ENCODE peak calls at places on chromosomes 6 and 20, in nine cellular contexts. One of them, this sample, is unnamed.

GRCh38 chr6:30727920-30728605 is 7.9 kb downstream of the TUBB start:
- DNase-seq in stimulated activated CD4-positive, alpha-beta T cell treated with anti-CD3 and anti-CD28 coated beads, TNF-alpha, amount 100 ng/mL, for 1 hour: no peak
- DNase-seq in sigmoid colon: no peak
- DNase-seq in SJSA1: no peak
- DNase-seq in fibroblast of mammary gland: peak
- DNase-seq in hepatocyte: peak
- DNase-seq in iPS-NIHi11: no peak
- DNase-seq in stimulated activated naive B cell treated with anti-CD40 and anti-IgM and Interleukin-4, amounts not matched to agents 10 μg/mL and 1 μg/mL and 100 μg/mL, for 72 hours: no peak
- DNase-seq in stimulated activated effector memory CD8-positive, alpha-beta T cell treated with anti-CD3 and anti-CD28 coated beads, Interleukin-12 subunit alpha, Interleukin-12 subunit beta, amount 100 ng/mL, for 72 hours: no peak
- DNase-seq in this sample: no peak

GRCh38 chr6:31202259-31203166 is 32.0 kb upstream of the POU5F1 start:
- DNase-seq in stimulated activated CD4-positive, alpha-beta T cell treated with anti-CD3 and anti-CD28 coated beads, TNF-alpha, amount 100 ng/mL, for 1 hour: no peak
- DNase-seq in sigmoid colon: no peak
- DNase-seq in SJSA1: no peak
- DNase-seq in fibroblast of mammary gland: no peak
- DNase-seq in hepatocyte: peak
- DNase-seq in iPS-NIHi11: peak
- DNase-seq in stimulated activated naive B cell treated with anti-CD40 and anti-IgM and Interleukin-4, amounts not matched to agents 10 μg/mL and 1 μg/mL and 100 μg/mL, for 72 hours: no peak
- DNase-seq in stimulated activated effector memory CD8-positive, alpha-beta T cell treated with anti-CD3 and anti-CD28 coated beads, Interleukin-12 subunit alpha, Interleukin-12 subunit beta, amount 100 ng/mL, for 72 hours: no peak
- DNase-seq in this sample: no peak

GRCh38 chr20:23227274-23227673 is 123.3 kb upstream of the NXT1 start:
- DNase-seq in stimulated activated CD4-positive, alpha-beta T cell treated with anti-CD3 and anti-CD28 coated beads, TNF-alpha, amount 100 ng/mL, for 1 hour: no peak
- DNase-seq in sigmoid colon: no peak
- DNase-seq in SJSA1: no peak
- DNase-seq in fibroblast of mammary gland: no peak
- DNase-seq in hepatocyte: no peak
- DNase-seq in iPS-NIHi11: no peak
- DNase-seq in stimulated activated naive B cell treated with anti-CD40 and anti-IgM and Interleukin-4, amounts not matched to agents 10 μg/mL and 1 μg/mL and 100 μg/mL, for 72 hours: no peak
- DNase-seq in stimulated activated effector memory CD8-positive, alpha-beta T cell treated with anti-CD3 and anti-CD28 coated beads, Interleukin-12 subunit alpha, Interleukin-12 subunit beta, amount 100 ng/mL, for 72 hours: no peak
- DNase-seq in this sample: no peak

GRCh38 chr6:6758915-6759654 is 170.6 kb downstream of the LY86 start:
- DNase-seq in stimulated activated CD4-positive, alpha-beta T cell treated with anti-CD3 and anti-CD28 coated beads, TNF-alpha, amount 100 ng/mL, for 1 hour: no peak
- DNase-seq in sigmoid colon: peak
- DNase-seq in SJSA1: peak
- DNase-seq in fibroblast of mammary gland: peak
- DNase-seq in hepatocyte: peak
- DNase-seq in iPS-NIHi11: peak
- DNase-seq in stimulated activated naive B cell treated with anti-CD40 and anti-IgM and Interleukin-4, amounts not matched to agents 10 μg/mL and 1 μg/mL and 100 μg/mL, for 72 hours: peak
- DNase-seq in stimulated activated effector memory CD8-positive, alpha-beta T cell treated with anti-CD3 and anti-CD28 coated beads, Interleukin-12 subunit alpha, Interleukin-12 subunit beta, amount 100 ng/mL, for 72 hours: no peak
- DNase-seq in this sample: peak

GRCh38 chr6:92586236-92586977 is 833.0 kb downstream of the EPHA7 start:
- DNase-seq in stimulated activated CD4-positive, alpha-beta T cell treated with anti-CD3 and anti-CD28 coated beads, TNF-alpha, amount 100 ng/mL, for 1 hour: no peak
- DNase-seq in sigmoid colon: no peak
- DNase-seq in SJSA1: no peak
- DNase-seq in fibroblast of mammary gland: no peak
- DNase-seq in hepatocyte: no peak
- DNase-seq in iPS-NIHi11: no peak
- DNase-seq in stimulated activated naive B cell treated with anti-CD40 and anti-IgM and Interleukin-4, amounts not matched to agents 10 μg/mL and 1 μg/mL and 100 μg/mL, for 72 hours: no peak
- DNase-seq in stimulated activated effector memory CD8-positive, alpha-beta T cell treated with anti-CD3 and anti-CD28 coated beads, Interleukin-12 subunit alpha, Interleukin-12 subunit beta, amount 100 ng/mL, for 72 hours: no peak
- DNase-seq in this sample: no peak

GRCh38 chr20:16569218-16570153 is 3.8 kb downstream of the KIF16B start:
- DNase-seq in stimulated activated CD4-positive, alpha-beta T cell treated with anti-CD3 and anti-CD28 coated beads, TNF-alpha, amount 100 ng/mL, for 1 hour: no peak
- DNase-seq in sigmoid colon: no peak
- DNase-seq in SJSA1: no peak
- DNase-seq in fibroblast of mammary gland: no peak
- DNase-seq in hepatocyte: no peak
- DNase-seq in iPS-NIHi11: no peak
- DNase-seq in stimulated activated naive B cell treated with anti-CD40 and anti-IgM and Interleukin-4, amounts not matched to agents 10 μg/mL and 1 μg/mL and 100 μg/mL, for 72 hours: no peak
- DNase-seq in stimulated activated effector memory CD8-positive, alpha-beta T cell treated with anti-CD3 and anti-CD28 coated beads, Interleukin-12 subunit alpha, Interleukin-12 subunit beta, amount 100 ng/mL, for 72 hours: no peak
- DNase-seq in this sample: no peak

GRCh38 chr6:139926711-139927110 is 552.3 kb upstream of the CITED2 start:
- DNase-seq in stimulated activated CD4-positive, alpha-beta T cell treated with anti-CD3 and anti-CD28 coated beads, TNF-alpha, amount 100 ng/mL, for 1 hour: no peak
- DNase-seq in sigmoid colon: no peak
- DNase-seq in SJSA1: no peak
- DNase-seq in fibroblast of mammary gland: peak
- DNase-seq in hepatocyte: no peak
- DNase-seq in iPS-NIHi11: no peak
- DNase-seq in stimulated activated naive B cell treated with anti-CD40 and anti-IgM and Interleukin-4, amounts not matched to agents 10 μg/mL and 1 μg/mL and 100 μg/mL, for 72 hours: no peak
- DNase-seq in stimulated activated effector memory CD8-positive, alpha-beta T cell treated with anti-CD3 and anti-CD28 coated beads, Interleukin-12 subunit alpha, Interleukin-12 subunit beta, amount 100 ng/mL, for 72 hours: no peak
- DNase-seq in this sample: no peak

GRCh38 chr6:33599413-33599911 is 19.4 kb upstream of the BAK1 start:
- DNase-seq in stimulated activated CD4-positive, alpha-beta T cell treated with anti-CD3 and anti-CD28 coated beads, TNF-alpha, amount 100 ng/mL, for 1 hour: no peak
- DNase-seq in sigmoid colon: no peak
- DNase-seq in SJSA1: no peak
- DNase-seq in fibroblast of mammary gland: no peak
- DNase-seq in hepatocyte: no peak
- DNase-seq in iPS-NIHi11: no peak
- DNase-seq in stimulated activated naive B cell treated with anti-CD40 and anti-IgM and Interleukin-4, amounts not matched to agents 10 μg/mL and 1 μg/mL and 100 μg/mL, for 72 hours: no peak
- DNase-seq in stimulated activated effector memory CD8-positive, alpha-beta T cell treated with anti-CD3 and anti-CD28 coated beads, Interleukin-12 subunit alpha, Interleukin-12 subunit beta, amount 100 ng/mL, for 72 hours: no peak
- DNase-seq in this sample: no peak

GRCh38 chr6:157430834-157431233 is 49.8 kb downstream of the ZDHHC14 start:
- DNase-seq in stimulated activated CD4-positive, alpha-beta T cell treated with anti-CD3 and anti-CD28 coated beads, TNF-alpha, amount 100 ng/mL, for 1 hour: no peak
- DNase-seq in sigmoid colon: no peak
- DNase-seq in SJSA1: no peak
- DNase-seq in fibroblast of mammary gland: no peak
- DNase-seq in hepatocyte: no peak
- DNase-seq in iPS-NIHi11: no peak
- DNase-seq in stimulated activated naive B cell treated with anti-CD40 and anti-IgM and Interleukin-4, amounts not matched to agents 10 μg/mL and 1 μg/mL and 100 μg/mL, for 72 hours: peak
- DNase-seq in stimulated activated effector memory CD8-positive, alpha-beta T cell treated with anti-CD3 and anti-CD28 coated beads, Interleukin-12 subunit alpha, Interleukin-12 subunit beta, amount 100 ng/mL, for 72 hours: no peak
- DNase-seq in this sample: no peak

GRCh38 chr20:36573798-36574277 is 441 bp downstream of the TGIF2 start:
- DNase-seq in stimulated activated CD4-positive, alpha-beta T cell treated with anti-CD3 and anti-CD28 coated beads, TNF-alpha, amount 100 ng/mL, for 1 hour: no peak
- DNase-seq in sigmoid colon: peak
- DNase-seq in SJSA1: peak
- DNase-seq in fibroblast of mammary gland: no peak
- DNase-seq in hepatocyte: no peak
- DNase-seq in iPS-NIHi11: peak
- DNase-seq in stimulated activated naive B cell treated with anti-CD40 and anti-IgM and Interleukin-4, amounts not matched to agents 10 μg/mL and 1 μg/mL and 100 μg/mL, for 72 hours: peak
- DNase-seq in stimulated activated effector memory CD8-positive, alpha-beta T cell treated with anti-CD3 and anti-CD28 coated beads, Interleukin-12 subunit alpha, Interleukin-12 subunit beta, amount 100 ng/mL, for 72 hours: no peak
- DNase-seq in this sample: no peak

GRCh38 chr20:10671850-10672578 is 1.8 kb downstream of the JAG1 start:
- DNase-seq in stimulated activated CD4-positive, alpha-beta T cell treated with anti-CD3 and anti-CD28 coated beads, TNF-alpha, amount 100 ng/mL, for 1 hour: no peak
- DNase-seq in sigmoid colon: peak
- DNase-seq in SJSA1: peak
- DNase-seq in fibroblast of mammary gland: peak
- DNase-seq in hepatocyte: peak
- DNase-seq in iPS-NIHi11: peak
- DNase-seq in stimulated activated naive B cell treated with anti-CD40 and anti-IgM and Interleukin-4, amounts not matched to agents 10 μg/mL and 1 μg/mL and 100 μg/mL, for 72 hours: no peak
- DNase-seq in stimulated activated effector memory CD8-positive, alpha-beta T cell treated with anti-CD3 and anti-CD28 coated beads, Interleukin-12 subunit alpha, Interleukin-12 subunit beta, amount 100 ng/mL, for 72 hours: no peak
- DNase-seq in this sample: no peak

GRCh38 chr6:170290306-170291128 is at the start of gene DLL1:
- DNase-seq in stimulated activated CD4-positive, alpha-beta T cell treated with anti-CD3 and anti-CD28 coated beads, TNF-alpha, amount 100 ng/mL, for 1 hour: no peak
- DNase-seq in sigmoid colon: peak
- DNase-seq in SJSA1: peak
- DNase-seq in fibroblast of mammary gland: no peak
- DNase-seq in hepatocyte: peak
- DNase-seq in iPS-NIHi11: no peak
- DNase-seq in stimulated activated naive B cell treated with anti-CD40 and anti-IgM and Interleukin-4, amounts not matched to agents 10 μg/mL and 1 μg/mL and 100 μg/mL, for 72 hours: peak
- DNase-seq in stimulated activated effector memory CD8-positive, alpha-beta T cell treated with anti-CD3 and anti-CD28 coated beads, Interleukin-12 subunit alpha, Interleukin-12 subunit beta, amount 100 ng/mL, for 72 hours: no peak
- DNase-seq in this sample: no peak

GRCh38 chr20:54275359-54276108 is 67.6 kb downstream of the PFDN4 start:
- DNase-seq in stimulated activated CD4-positive, alpha-beta T cell treated with anti-CD3 and anti-CD28 coated beads, TNF-alpha, amount 100 ng/mL, for 1 hour: no peak
- DNase-seq in sigmoid colon: no peak
- DNase-seq in SJSA1: no peak
- DNase-seq in fibroblast of mammary gland: no peak
- DNase-seq in hepatocyte: no peak
- DNase-seq in iPS-NIHi11: no peak
- DNase-seq in stimulated activated naive B cell treated with anti-CD40 and anti-IgM and Interleukin-4, amounts not matched to agents 10 μg/mL and 1 μg/mL and 100 μg/mL, for 72 hours: no peak
- DNase-seq in stimulated activated effector memory CD8-positive, alpha-beta T cell treated with anti-CD3 and anti-CD28 coated beads, Interleukin-12 subunit alpha, Interleukin-12 subunit beta, amount 100 ng/mL, for 72 hours: no peak
- DNase-seq in this sample: no peak

GRCh38 chr6:148747145-148747492 is 289 bp downstream of the UST start:
- DNase-seq in stimulated activated CD4-positive, alpha-beta T cell treated with anti-CD3 and anti-CD28 coated beads, TNF-alpha, amount 100 ng/mL, for 1 hour: no peak
- DNase-seq in sigmoid colon: peak
- DNase-seq in SJSA1: peak
- DNase-seq in fibroblast of mammary gland: peak
- DNase-seq in hepatocyte: no peak
- DNase-seq in iPS-NIHi11: peak
- DNase-seq in stimulated activated naive B cell treated with anti-CD40 and anti-IgM and Interleukin-4, amounts not matched to agents 10 μg/mL and 1 μg/mL and 100 μg/mL, for 72 hours: no peak
- DNase-seq in stimulated activated effector memory CD8-positive, alpha-beta T cell treated with anti-CD3 and anti-CD28 coated beads, Interleukin-12 subunit alpha, Interleukin-12 subunit beta, amount 100 ng/mL, for 72 hours: peak
- DNase-seq in this sample: peak

GRCh38 chr6:132259070-132259469 is 142.2 kb downstream of the MOXD1 start:
- DNase-seq in stimulated activated CD4-positive, alpha-beta T cell treated with anti-CD3 and anti-CD28 coated beads, TNF-alpha, amount 100 ng/mL, for 1 hour: no peak
- DNase-seq in sigmoid colon: no peak
- DNase-seq in SJSA1: no peak
- DNase-seq in fibroblast of mammary gland: peak
- DNase-seq in hepatocyte: peak
- DNase-seq in iPS-NIHi11: peak
- DNase-seq in stimulated activated naive B cell treated with anti-CD40 and anti-IgM and Interleukin-4, amounts not matched to agents 10 μg/mL and 1 μg/mL and 100 μg/mL, for 72 hours: no peak
- DNase-seq in stimulated activated effector memory CD8-positive, alpha-beta T cell treated with anti-CD3 and anti-CD28 coated beads, Interleukin-12 subunit alpha, Interleukin-12 subunit beta, amount 100 ng/mL, for 72 hours: no peak
- DNase-seq in this sample: no peak

GRCh38 chr6:20260360-20260759 is 48.1 kb upstream of the MBOAT1 start:
- DNase-seq in stimulated activated CD4-positive, alpha-beta T cell treated with anti-CD3 and anti-CD28 coated beads, TNF-alpha, amount 100 ng/mL, for 1 hour: no peak
- DNase-seq in sigmoid colon: no peak
- DNase-seq in SJSA1: no peak
- DNase-seq in fibroblast of mammary gland: no peak
- DNase-seq in hepatocyte: no peak
- DNase-seq in iPS-NIHi11: no peak
- DNase-seq in stimulated activated naive B cell treated with anti-CD40 and anti-IgM and Interleukin-4, amounts not matched to agents 10 μg/mL and 1 μg/mL and 100 μg/mL, for 72 hours: no peak
- DNase-seq in stimulated activated effector memory CD8-positive, alpha-beta T cell treated with anti-CD3 and anti-CD28 coated beads, Interleukin-12 subunit alpha, Interleukin-12 subunit beta, amount 100 ng/mL, for 72 hours: no peak
- DNase-seq in this sample: no peak

GRCh38 chr20:11849270-11849920 is 68.3 kb upstream of the BTBD3 start:
- DNase-seq in stimulated activated CD4-positive, alpha-beta T cell treated with anti-CD3 and anti-CD28 coated beads, TNF-alpha, amount 100 ng/mL, for 1 hour: no peak
- DNase-seq in sigmoid colon: no peak
- DNase-seq in SJSA1: no peak
- DNase-seq in fibroblast of mammary gland: peak
- DNase-seq in hepatocyte: no peak
- DNase-seq in iPS-NIHi11: no peak
- DNase-seq in stimulated activated naive B cell treated with anti-CD40 and anti-IgM and Interleukin-4, amounts not matched to agents 10 μg/mL and 1 μg/mL and 100 μg/mL, for 72 hours: no peak
- DNase-seq in stimulated activated effector memory CD8-positive, alpha-beta T cell treated with anti-CD3 and anti-CD28 coated beads, Interleukin-12 subunit alpha, Interleukin-12 subunit beta, amount 100 ng/mL, for 72 hours: no peak
- DNase-seq in this sample: no peak

GRCh38 chr6:128069180-128069579 is 168.3 kb upstream of the THEMIS start:
- DNase-seq in stimulated activated CD4-positive, alpha-beta T cell treated with anti-CD3 and anti-CD28 coated beads, TNF-alpha, amount 100 ng/mL, for 1 hour: no peak
- DNase-seq in sigmoid colon: no peak
- DNase-seq in SJSA1: no peak
- DNase-seq in fibroblast of mammary gland: peak
- DNase-seq in hepatocyte: no peak
- DNase-seq in iPS-NIHi11: no peak
- DNase-seq in stimulated activated naive B cell treated with anti-CD40 and anti-IgM and Interleukin-4, amounts not matched to agents 10 μg/mL and 1 μg/mL and 100 μg/mL, for 72 hours: no peak
- DNase-seq in stimulated activated effector memory CD8-positive, alpha-beta T cell treated with anti-CD3 and anti-CD28 coated beads, Interleukin-12 subunit alpha, Interleukin-12 subunit beta, amount 100 ng/mL, for 72 hours: no peak
- DNase-seq in this sample: peak

GRCh38 chr6:13354331-13355042 is 26.1 kb upstream of the TBC1D7 start:
- DNase-seq in stimulated activated CD4-positive, alpha-beta T cell treated with anti-CD3 and anti-CD28 coated beads, TNF-alpha, amount 100 ng/mL, for 1 hour: no peak
- DNase-seq in sigmoid colon: no peak
- DNase-seq in SJSA1: peak
- DNase-seq in fibroblast of mammary gland: peak
- DNase-seq in hepatocyte: no peak
- DNase-seq in iPS-NIHi11: no peak
- DNase-seq in stimulated activated naive B cell treated with anti-CD40 and anti-IgM and Interleukin-4, amounts not matched to agents 10 μg/mL and 1 μg/mL and 100 μg/mL, for 72 hours: no peak
- DNase-seq in stimulated activated effector memory CD8-positive, alpha-beta T cell treated with anti-CD3 and anti-CD28 coated beads, Interleukin-12 subunit alpha, Interleukin-12 subunit beta, amount 100 ng/mL, for 72 hours: no peak
- DNase-seq in this sample: peak

GRCh38 chr6:164825386-164825785 is 484.0 kb downstream of the C6orf118 start:
- DNase-seq in stimulated activated CD4-positive, alpha-beta T cell treated with anti-CD3 and anti-CD28 coated beads, TNF-alpha, amount 100 ng/mL, for 1 hour: no peak
- DNase-seq in sigmoid colon: no peak
- DNase-seq in SJSA1: no peak
- DNase-seq in fibroblast of mammary gland: no peak
- DNase-seq in hepatocyte: no peak
- DNase-seq in iPS-NIHi11: no peak
- DNase-seq in stimulated activated naive B cell treated with anti-CD40 and anti-IgM and Interleukin-4, amounts not matched to agents 10 μg/mL and 1 μg/mL and 100 μg/mL, for 72 hours: no peak
- DNase-seq in stimulated activated effector memory CD8-positive, alpha-beta T cell treated with anti-CD3 and anti-CD28 coated beads, Interleukin-12 subunit alpha, Interleukin-12 subunit beta, amount 100 ng/mL, for 72 hours: no peak
- DNase-seq in this sample: no peak

GRCh38 chr6:15429146-15430110 is 183.6 kb downstream of the JARID2 start:
- DNase-seq in stimulated activated CD4-positive, alpha-beta T cell treated with anti-CD3 and anti-CD28 coated beads, TNF-alpha, amount 100 ng/mL, for 1 hour: no peak
- DNase-seq in sigmoid colon: no peak
- DNase-seq in SJSA1: peak
- DNase-seq in fibroblast of mammary gland: peak
- DNase-seq in hepatocyte: no peak
- DNase-seq in iPS-NIHi11: no peak
- DNase-seq in stimulated activated naive B cell treated with anti-CD40 and anti-IgM and Interleukin-4, amounts not matched to agents 10 μg/mL and 1 μg/mL and 100 μg/mL, for 72 hours: no peak
- DNase-seq in stimulated activated effector memory CD8-positive, alpha-beta T cell treated with anti-CD3 and anti-CD28 coated beads, Interleukin-12 subunit alpha, Interleukin-12 subunit beta, amount 100 ng/mL, for 72 hours: no peak
- DNase-seq in this sample: no peak

GRCh38 chr6:121765060-121765459 is 329.6 kb downstream of the GJA1 start:
- DNase-seq in stimulated activated CD4-positive, alpha-beta T cell treated with anti-CD3 and anti-CD28 coated beads, TNF-alpha, amount 100 ng/mL, for 1 hour: no peak
- DNase-seq in sigmoid colon: no peak
- DNase-seq in SJSA1: no peak
- DNase-seq in fibroblast of mammary gland: no peak
- DNase-seq in hepatocyte: no peak
- DNase-seq in iPS-NIHi11: no peak
- DNase-seq in stimulated activated naive B cell treated with anti-CD40 and anti-IgM and Interleukin-4, amounts not matched to agents 10 μg/mL and 1 μg/mL and 100 μg/mL, for 72 hours: no peak
- DNase-seq in stimulated activated effector memory CD8-positive, alpha-beta T cell treated with anti-CD3 and anti-CD28 coated beads, Interleukin-12 subunit alpha, Interleukin-12 subunit beta, amount 100 ng/mL, for 72 hours: no peak
- DNase-seq in this sample: no peak

GRCh38 chr6:125789576-125790402 is 971 bp upstream of the NCOA7 start:
- DNase-seq in stimulated activated CD4-positive, alpha-beta T cell treated with anti-CD3 and anti-CD28 coated beads, TNF-alpha, amount 100 ng/mL, for 1 hour: no peak
- DNase-seq in sigmoid colon: peak
- DNase-seq in SJSA1: no peak
- DNase-seq in fibroblast of mammary gland: peak
- DNase-seq in hepatocyte: peak
- DNase-seq in iPS-NIHi11: peak
- DNase-seq in stimulated activated naive B cell treated with anti-CD40 and anti-IgM and Interleukin-4, amounts not matched to agents 10 μg/mL and 1 μg/mL and 100 μg/mL, for 72 hours: no peak
- DNase-seq in stimulated activated effector memory CD8-positive, alpha-beta T cell treated with anti-CD3 and anti-CD28 coated beads, Interleukin-12 subunit alpha, Interleukin-12 subunit beta, amount 100 ng/mL, for 72 hours: peak
- DNase-seq in this sample: no peak

GRCh38 chr6:35061102-35061615 is 80.0 kb downstream of the TCP11 start:
- DNase-seq in stimulated activated CD4-positive, alpha-beta T cell treated with anti-CD3 and anti-CD28 coated beads, TNF-alpha, amount 100 ng/mL, for 1 hour: no peak
- DNase-seq in sigmoid colon: no peak
- DNase-seq in SJSA1: no peak
- DNase-seq in fibroblast of mammary gland: no peak
- DNase-seq in hepatocyte: no peak
- DNase-seq in iPS-NIHi11: no peak
- DNase-seq in stimulated activated naive B cell treated with anti-CD40 and anti-IgM and Interleukin-4, amounts not matched to agents 10 μg/mL and 1 μg/mL and 100 μg/mL, for 72 hours: no peak
- DNase-seq in stimulated activated effector memory CD8-positive, alpha-beta T cell treated with anti-CD3 and anti-CD28 coated beads, Interleukin-12 subunit alpha, Interleukin-12 subunit beta, amount 100 ng/mL, for 72 hours: no peak
- DNase-seq in this sample: no peak

GRCh38 chr20:54140927-54141566 is 32.7 kb downstream of the CYP24A1 start:
- DNase-seq in stimulated activated CD4-positive, alpha-beta T cell treated with anti-CD3 and anti-CD28 coated beads, TNF-alpha, amount 100 ng/mL, for 1 hour: no peak
- DNase-seq in sigmoid colon: no peak
- DNase-seq in SJSA1: peak
- DNase-seq in fibroblast of mammary gland: peak
- DNase-seq in hepatocyte: no peak
- DNase-seq in iPS-NIHi11: no peak
- DNase-seq in stimulated activated naive B cell treated with anti-CD40 and anti-IgM and Interleukin-4, amounts not matched to agents 10 μg/mL and 1 μg/mL and 100 μg/mL, for 72 hours: no peak
- DNase-seq in stimulated activated effector memory CD8-positive, alpha-beta T cell treated with anti-CD3 and anti-CD28 coated beads, Interleukin-12 subunit alpha, Interleukin-12 subunit beta, amount 100 ng/mL, for 72 hours: no peak
- DNase-seq in this sample: no peak

GRCh38 chr20:12305555-12305954 is 387.9 kb downstream of the BTBD3 start:
- DNase-seq in stimulated activated CD4-positive, alpha-beta T cell treated with anti-CD3 and anti-CD28 coated beads, TNF-alpha, amount 100 ng/mL, for 1 hour: no peak
- DNase-seq in sigmoid colon: no peak
- DNase-seq in SJSA1: no peak
- DNase-seq in fibroblast of mammary gland: peak
- DNase-seq in hepatocyte: no peak
- DNase-seq in iPS-NIHi11: no peak
- DNase-seq in stimulated activated naive B cell treated with anti-CD40 and anti-IgM and Interleukin-4, amounts not matched to agents 10 μg/mL and 1 μg/mL and 100 μg/mL, for 72 hours: no peak
- DNase-seq in stimulated activated effector memory CD8-positive, alpha-beta T cell treated with anti-CD3 and anti-CD28 coated beads, Interleukin-12 subunit alpha, Interleukin-12 subunit beta, amount 100 ng/mL, for 72 hours: no peak
- DNase-seq in this sample: no peak

GRCh38 chr6:129497591-129498555 is 212.1 kb downstream of the ARHGAP18 start:
- DNase-seq in stimulated activated CD4-positive, alpha-beta T cell treated with anti-CD3 and anti-CD28 coated beads, TNF-alpha, amount 100 ng/mL, for 1 hour: no peak
- DNase-seq in sigmoid colon: no peak
- DNase-seq in SJSA1: no peak
- DNase-seq in fibroblast of mammary gland: no peak
- DNase-seq in hepatocyte: no peak
- DNase-seq in iPS-NIHi11: no peak
- DNase-seq in stimulated activated naive B cell treated with anti-CD40 and anti-IgM and Interleukin-4, amounts not matched to agents 10 μg/mL and 1 μg/mL and 100 μg/mL, for 72 hours: no peak
- DNase-seq in stimulated activated effector memory CD8-positive, alpha-beta T cell treated with anti-CD3 and anti-CD28 coated beads, Interleukin-12 subunit alpha, Interleukin-12 subunit beta, amount 100 ng/mL, for 72 hours: no peak
- DNase-seq in this sample: no peak

GRCh38 chr6:42315991-42316378 is 98.3 kb upstream of the MRPS10 start:
- DNase-seq in stimulated activated CD4-positive, alpha-beta T cell treated with anti-CD3 and anti-CD28 coated beads, TNF-alpha, amount 100 ng/mL, for 1 hour: no peak
- DNase-seq in sigmoid colon: no peak
- DNase-seq in SJSA1: peak
- DNase-seq in fibroblast of mammary gland: peak
- DNase-seq in hepatocyte: peak
- DNase-seq in iPS-NIHi11: peak
- DNase-seq in stimulated activated naive B cell treated with anti-CD40 and anti-IgM and Interleukin-4, amounts not matched to agents 10 μg/mL and 1 μg/mL and 100 μg/mL, for 72 hours: no peak
- DNase-seq in stimulated activated effector memory CD8-positive, alpha-beta T cell treated with anti-CD3 and anti-CD28 coated beads, Interleukin-12 subunit alpha, Interleukin-12 subunit beta, amount 100 ng/mL, for 72 hours: peak
- DNase-seq in this sample: peak

GRCh38 chr6:131251593-131252204 is 116.4 kb downstream of the AKAP7 start:
- DNase-seq in stimulated activated CD4-positive, alpha-beta T cell treated with anti-CD3 and anti-CD28 coated beads, TNF-alpha, amount 100 ng/mL, for 1 hour: no peak
- DNase-seq in sigmoid colon: no peak
- DNase-seq in SJSA1: no peak
- DNase-seq in fibroblast of mammary gland: no peak
- DNase-seq in hepatocyte: no peak
- DNase-seq in iPS-NIHi11: no peak
- DNase-seq in stimulated activated naive B cell treated with anti-CD40 and anti-IgM and Interleukin-4, amounts not matched to agents 10 μg/mL and 1 μg/mL and 100 μg/mL, for 72 hours: no peak
- DNase-seq in stimulated activated effector memory CD8-positive, alpha-beta T cell treated with anti-CD3 and anti-CD28 coated beads, Interleukin-12 subunit alpha, Interleukin-12 subunit beta, amount 100 ng/mL, for 72 hours: no peak
- DNase-seq in this sample: no peak

GRCh38 chr6:162973141-162973872 is 245.5 kb downstream of the PACRG start:
- DNase-seq in stimulated activated CD4-positive, alpha-beta T cell treated with anti-CD3 and anti-CD28 coated beads, TNF-alpha, amount 100 ng/mL, for 1 hour: no peak
- DNase-seq in sigmoid colon: no peak
- DNase-seq in SJSA1: no peak
- DNase-seq in fibroblast of mammary gland: no peak
- DNase-seq in hepatocyte: no peak
- DNase-seq in iPS-NIHi11: no peak
- DNase-seq in stimulated activated naive B cell treated with anti-CD40 and anti-IgM and Interleukin-4, amounts not matched to agents 10 μg/mL and 1 μg/mL and 100 μg/mL, for 72 hours: no peak
- DNase-seq in stimulated activated effector memory CD8-positive, alpha-beta T cell treated with anti-CD3 and anti-CD28 coated beads, Interleukin-12 subunit alpha, Interleukin-12 subunit beta, amount 100 ng/mL, for 72 hours: no peak
- DNase-seq in this sample: no peak

GRCh38 chr6:116836943-116837342 is 8.1 kb upstream of the GPRC6A start:
- DNase-seq in stimulated activated CD4-positive, alpha-beta T cell treated with anti-CD3 and anti-CD28 coated beads, TNF-alpha, amount 100 ng/mL, for 1 hour: no peak
- DNase-seq in sigmoid colon: no peak
- DNase-seq in SJSA1: no peak
- DNase-seq in fibroblast of mammary gland: no peak
- DNase-seq in hepatocyte: no peak
- DNase-seq in iPS-NIHi11: no peak
- DNase-seq in stimulated activated naive B cell treated with anti-CD40 and anti-IgM and Interleukin-4, amounts not matched to agents 10 μg/mL and 1 μg/mL and 100 μg/mL, for 72 hours: no peak
- DNase-seq in stimulated activated effector memory CD8-positive, alpha-beta T cell treated with anti-CD3 and anti-CD28 coated beads, Interleukin-12 subunit alpha, Interleukin-12 subunit beta, amount 100 ng/mL, for 72 hours: no peak
- DNase-seq in this sample: no peak

This sample was measured in amniotic stem cell.